ENCODE peak calls at places on chromosomes 5 and 9, in ten cellular contexts. Y is H54, O is non-pigmented ciliary epithelial cell, C is AG09309, T is EL, U is erythroblast, R is memory B cell, S is T1000, Z is NCI-H460, D is T-cell. P is an unnamed sample.

GRCh38 chr5:956941-957729 is 51.5 kb upstream of the NKD2 start:
- DNase-seq in T (peak), C (peak), S (peak), R (no peak), U (no peak), Y (peak), Z (no peak), D (no peak), O (peak), P (peak)

GRCh38 chr9:113622600-113623400 is 159.3 kb downstream of the RGS3 start:
- DNase-seq in T (peak), D (no peak), S (peak), Z (no peak), U (no peak), C (no peak), R (no peak), Y (peak), O (peak), P (peak)

GRCh38 chr9:124219290-124219605 is 38.5 kb upstream of the NEK6 start:
- DNase-seq in Z (no peak), D (no peak), C (no peak), T (no peak), O (no peak), S (no peak), U (no peak), Y (no peak), R (no peak), P (no peak)

GRCh38 chr9:15306068-15306756 is 804 bp downstream of the TTC39B start:
- DNase-seq in S (no peak), R (no peak), O (no peak), D (peak), C (no peak), Z (no peak), Y (peak), U (peak), T (peak), P (peak)

GRCh38 chr9:130321539-130321938 is 56.0 kb downstream of the HMCN2 start:
- DNase-seq in U (no peak), D (no peak), R (no peak), Y (no peak), O (no peak), S (no peak), C (no peak), T (no peak), Z (no peak), P (no peak)

GRCh38 chr5:81425569-81425968 is 31.6 kb upstream of the ACOT12 start:
- DNase-seq in Y (no peak), R (no peak), S (no peak), C (peak), T (peak), O (no peak), Z (peak), D (no peak), U (peak), P (peak)

GRCh38 chr5:164153469-164154172 is 648.2 kb downstream of the MAT2B start:
- DNase-seq in Z (peak), O (no peak), C (no peak), D (no peak), U (no peak), Y (no peak), R (no peak), S (no peak), T (no peak), P (peak)

GRCh38 chr9:77820293-77820954 is 172.3 kb upstream of the GNA14 start:
- DNase-seq in R (no peak), U (peak), Z (peak), Y (peak), C (peak), S (peak), O (no peak), D (no peak), T (peak), P (peak)

GRCh38 chr5:168743617-168744016 is 164.4 kb upstream of the PANK3 start:
- DNase-seq in Z (no peak), C (no peak), S (no peak), R (no peak), O (no peak), T (no peak), U (no peak), D (no peak), Y (no peak), P (no peak)

P was measured in IMR-90.